ENCODE peak calls at places on chromosome 11, in nine cellular contexts. Z is IMR-90, G is SJCRH30, L is OCI-LY7, P is ovary, Y is fibroblast of lung, V is mammary epithelial cell, F is aorta, H is neural progenitor cell. J is an unnamed sample.

GRCh38 chr11:72773291-72773690 is 20.6 kb downstream of the STARD10 start:
- DNase-seq in Z (peak; percentile 93), G (peak; percentile 89), L (no peak), P (peak; percentile 74), Y (peak; percentile 92), V (peak; percentile 77), F (no peak), H (no peak), J (no peak)

GRCh38 chr11:29135504-29135903 is 881.3 kb downstream of the KCNA4 start:
- DNase-seq in Z (peak; percentile 80), G (no peak), L (no peak), P (no peak), Y (peak; percentile 90), V (no peak), F (no peak), H (no peak), J (no peak)

GRCh38 chr11:31974737-31975136 is 116.1 kb upstream of the RCN1 start:
- DNase-seq in Z (peak; percentile 81), G (no peak), L (no peak), P (no peak), Y (peak; percentile 93), V (peak; percentile 96), F (no peak), H (no peak), J (no peak)

GRCh38 chr11:10564692-10565318 is 3.7 kb downstream of the LYVE1 start:
- DNase-seq in Z (no peak), G (no peak), L (no peak), P (no peak), Y (no peak), V (no peak), F (no peak), H (no peak), J (no peak)

GRCh38 chr11:96817488-96817887 is 427.7 kb downstream of the JRKL start:
- DNase-seq in Z (no peak), G (no peak), L (no peak), P (no peak), Y (peak; percentile 53), V (peak; percentile 86), F (no peak), H (no peak), J (no peak)

GRCh38 chr11:75041263-75041662 is 52.5 kb downstream of the NEU3 start:
- DNase-seq in Z (no peak), G (no peak), L (no peak), P (no peak), Y (no peak), V (no peak), F (no peak), H (no peak), J (no peak)

GRCh38 chr11:134024420-134025085 is 44.3 kb upstream of the JAM3 start:
- DNase-seq in Z (peak; percentile 36), G (no peak), L (no peak), P (no peak), Y (peak; percentile 73), V (peak; percentile 87), F (peak; percentile 59), H (no peak), J (no peak)

GRCh38 chr11:59174664-59175033 is 2.7 kb downstream of the DTX4 start:
- DNase-seq in Z (peak; percentile 70), G (peak; percentile 53), L (no peak), P (no peak), Y (peak; percentile 39), V (peak; percentile 94), F (no peak), H (no peak), J (no peak)

GRCh38 chr11:115528217-115528616 is 24.0 kb upstream of the CADM1 start:
- DNase-seq in Z (no peak), G (no peak), L (no peak), P (no peak), Y (no peak), V (no peak), F (no peak), H (peak; percentile 33), J (no peak)

GRCh38 chr11:122186439-122187080 is 70.5 kb upstream of the BLID start:
- DNase-seq in Z (peak; percentile 97), G (no peak), L (no peak), P (no peak), Y (peak; percentile 98), V (peak; percentile 97), F (no peak), H (no peak), J (no peak)

GRCh38 chr11:88779551-88779950 is 286.2 kb downstream of the GRM5 start:
- DNase-seq in Z (peak; percentile 92), G (peak; percentile 1), L (no peak), P (no peak), Y (peak; percentile 94), V (peak; percentile 50), F (no peak), H (no peak), J (no peak)

GRCh38 chr11:12397953-12398352 is 20.6 kb downstream of the PARVA start:
- DNase-seq in Z (peak; percentile 99), G (peak; percentile 72), L (no peak), P (peak; percentile 75), Y (peak; percentile 99), V (no peak), F (no peak), H (no peak), J (no peak)
- H3K4me3 ChIP-seq in Z (no peak overlapping the region), G (no peak overlapping the region), L (no peak overlapping the region), P (no peak overlapping the region), Y (no peak overlapping the region), V (no peak overlapping the region), F (no peak overlapping the region), H (no peak overlapping the region), J (no peak overlapping the region)

GRCh38 chr11:118056806-118057205 is 20.1 kb upstream of the TMPRSS4 start:
- DNase-seq in Z (no peak), G (no peak), L (no peak), P (no peak), Y (no peak), V (no peak), F (peak; percentile 5), H (no peak), J (no peak)

GRCh38 chr11:118058311-118059230 is 18.3 kb upstream of the TMPRSS4 start:
- DNase-seq in Z (no peak), G (no peak), L (no peak), P (no peak), Y (no peak), V (no peak), F (peak; percentile 55), H (no peak), J (no peak)

GRCh38 chr11:118054712-118055640 is 21.9 kb upstream of the TMPRSS4 start:
- DNase-seq in Z (no peak), G (peak; percentile 7), L (no peak), P (no peak), Y (peak; percentile 10), V (no peak), F (no peak), H (no peak), J (no peak)

GRCh38 chr11:118057424-118058145 is 19.3 kb upstream of the TMPRSS4 start:
- DNase-seq in Z (no peak), G (no peak), L (no peak), P (no peak), Y (no peak), V (no peak), F (peak; percentile 59), H (no peak), J (no peak)

GRCh38 chr11:118055966-118056365 is 20.9 kb upstream of the TMPRSS4 start:
- DNase-seq in Z (no peak), G (no peak), L (no peak), P (no peak), Y (no peak), V (no peak), F (peak; percentile 69), H (no peak), J (no peak)
- H3K4me1 ChIP-seq in Z (no peaks in the 10 kb centered on the region), G (no peaks in the 10 kb centered on the region), L (peaks cover 11% of the 10 kb centered on the region), P (no peaks in the 10 kb centered on the region), Y (no peaks in the 10 kb centered on the region), V (no peaks in the 10 kb centered on the region), F (no peaks in the 10 kb centered on the region), H (peaks cover 6% of the 10 kb centered on the region), J (no peaks in the 10 kb centered on the region)

GRCh38 chr11:93895106-93895862 is 44.9 kb upstream of the VSTM5 start:
- DNase-seq in Z (peak; percentile 82), G (peak; percentile 41), L (peak; percentile 35), P (no peak), Y (peak; percentile 88), V (peak; percentile 48), F (no peak), H (peak; percentile 84), J (no peak)
- H3K4me3 ChIP-seq in Z (no peak overlapping the region), G (no peak overlapping the region), L (no peak overlapping the region), P (no peak overlapping the region), Y (no peak overlapping the region), V (peak overlapping the region; percentile 4), F (no peak overlapping the region), H (no peak overlapping the region), J (no peak overlapping the region)

GRCh38 chr11:68470304-68470811 is 9.8 kb downstream of the PPP6R3 start:
- DNase-seq in Z (no peak), G (no peak), L (no peak), P (no peak), Y (no peak), V (no peak), F (peak; percentile 59), H (no peak), J (no peak)

GRCh38 chr11:68472778-68473177 is 12.2 kb downstream of the PPP6R3 start:
- DNase-seq in Z (no peak), G (no peak), L (no peak), P (no peak), Y (no peak), V (no peak), F (no peak), H (no peak), J (no peak)

GRCh38 chr11:68469642-68470041 is 9.1 kb downstream of the PPP6R3 start:
- DNase-seq in Z (no peak), G (no peak), L (no peak), P (no peak), Y (no peak), V (no peak), F (no peak), H (no peak), J (no peak)

GRCh38 chr11:68469122-68469521 is 8.6 kb downstream of the PPP6R3 start:
- DNase-seq in Z (peak; percentile 50), G (no peak), L (no peak), P (no peak), Y (peak; percentile 18), V (no peak), F (no peak), H (no peak), J (no peak)

DNA sequence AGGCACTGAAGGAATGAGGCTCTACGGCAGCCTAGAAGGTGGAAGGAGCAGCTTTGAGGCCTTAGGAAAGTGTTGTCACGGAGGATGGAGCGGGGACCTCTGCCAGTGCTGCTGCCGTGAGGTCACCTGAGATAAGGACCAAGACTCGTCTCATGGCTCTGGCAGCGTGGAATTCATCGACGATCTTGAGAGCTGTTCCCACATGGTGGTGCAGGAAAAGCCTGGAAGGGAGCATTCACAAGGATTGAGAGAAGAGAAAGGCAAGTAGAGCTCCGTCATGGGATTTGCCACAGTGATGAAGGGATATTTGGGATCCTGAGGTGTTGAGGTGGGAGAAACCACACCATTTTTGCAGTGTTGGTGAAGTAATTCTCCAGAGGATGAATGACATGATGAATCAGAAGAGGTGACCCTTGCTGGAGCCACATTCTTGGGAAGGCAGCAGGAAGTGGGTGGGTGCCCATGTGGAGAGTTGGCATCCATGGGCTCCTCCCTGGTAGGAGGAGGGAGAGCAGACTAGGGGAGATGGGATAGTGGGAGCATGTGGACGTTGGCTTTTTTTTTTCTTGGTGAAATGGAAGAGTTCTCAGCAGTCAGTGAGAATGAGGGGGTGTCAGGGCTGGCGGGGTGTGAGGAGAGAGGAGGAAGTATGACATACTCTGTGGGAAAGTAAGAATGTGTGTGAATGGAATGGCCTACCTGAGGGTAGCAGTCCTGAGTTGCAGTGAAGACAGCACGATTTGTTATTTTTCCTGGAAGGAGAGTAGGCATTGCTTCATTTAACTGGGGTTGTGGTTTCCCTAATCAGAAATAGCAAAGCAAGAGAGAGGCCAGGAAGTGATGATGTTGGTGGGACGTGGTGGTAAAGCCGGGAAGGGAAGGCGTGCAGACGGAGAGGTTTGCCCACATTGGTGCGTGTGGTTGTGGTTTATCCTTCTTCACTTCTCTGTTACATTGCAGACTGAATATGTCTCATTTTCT is 11.1 kb downstream of the PPP6R3 start:
- DNase-seq in Z (peak; percentile 29), G (no peak), L (no peak), P (no peak), Y (peak; percentile 97), V (peak; percentile 87), F (peak; percentile 45), H (no peak), J (no peak)
- H3K4me1 ChIP-seq in Z (peaks cover 16% of the 10 kb centered on the region), G (no peaks in the 10 kb centered on the region), L (peaks cover 31% of the 10 kb centered on the region), P (peaks cover 37% of the 10 kb centered on the region), Y (peaks cover 9% of the 10 kb centered on the region), V (peaks cover 35% of the 10 kb centered on the region), F (peaks cover 10% of the 10 kb centered on the region), H (peaks cover 32% of the 10 kb centered on the region), J (peaks cover 21% of the 10 kb centered on the region)